ENCODE peak calls at places on chromosome 14, in nine cellular contexts. N is fibroblast of mammary gland, H is WERI-Rb-1, K is heart right ventricle, R is A549, O is psoas muscle, G is brain microvascular endothelial cell, C is lower lobe of right lung, X is left ventricle myocardium inferior. F is an unnamed sample.

GRCh38 chr14:96979611-96980074 is 182.5 kb downstream of the VRK1 start:
- DNase-seq in N (no peak), O (no peak), K (no peak), C (no peak), H (no peak), G (no peak), X (no peak), R (no peak), F (no peak)

GRCh38 chr14:66177935-66178334 is 308.2 kb upstream of the CCDC196 start:
- DNase-seq in H (no peak), K (no peak), R (no peak), X (no peak), O (no peak), G (no peak), C (no peak), N (no peak), F (no peak)

GRCh38 chr14:50531595-50532501 is 521 bp downstream of the MAP4K5 start:
- DNase-seq in H (peak; percentile 54), C (peak; percentile 74), K (peak; percentile 54), O (peak; percentile 49), R (no peak), X (peak; percentile 42), N (peak; percentile 33), G (peak; percentile 12), F (peak; percentile 49)

GRCh38 chr14:24372701-24373416 is 4.9 kb downstream of the NFATC4 start:
- DNase-seq in K (peak; percentile 71), N (peak; percentile 71), G (peak; percentile 36), C (no peak), R (no peak), O (peak; percentile 43), H (no peak), X (peak; percentile 69), F (peak; percentile 49)

GRCh38 chr14:43204816-43205215 is 1302.3 kb downstream of the FSCB start:
- DNase-seq in X (no peak), R (no peak), C (no peak), N (no peak), O (no peak), K (no peak), H (no peak), G (no peak), F (peak; percentile 30)

GRCh38 chr14:22547309-22547947 is 41.6 kb downstream of the DAD1 start:
- DNase-seq in N (no peak), G (no peak), H (no peak), R (no peak), K (no peak), O (no peak), C (no peak), X (peak; percentile 52), F (no peak)

GRCh38 chr14:29716150-29716549 is 211.5 kb downstream of the PRKD1 start:
- DNase-seq in H (no peak), C (no peak), K (no peak), N (peak; percentile 84), X (no peak), G (no peak), R (no peak), O (no peak), F (peak; percentile 40)

GRCh38 chr14:51356381-51356780 is 116.3 kb downstream of the TMX1 start:
- DNase-seq in O (no peak), C (no peak), X (no peak), G (no peak), N (no peak), R (no peak), K (no peak), H (no peak), F (no peak)

GRCh38 chr14:79656086-79656485 is 555.2 kb downstream of the DIO2 start:
- DNase-seq in X (no peak), C (no peak), O (no peak), N (no peak), H (peak; percentile 53), K (no peak), R (no peak), G (no peak), F (no peak)

GRCh38 chr14:29926701-29927595 is 699 bp downstream of the PRKD1 start:
- DNase-seq in H (peak; percentile 50), O (peak; percentile 56), G (peak; percentile 3), N (peak; percentile 38), R (peak; percentile 34), C (peak; percentile 66), K (peak; percentile 67), X (peak; percentile 49), F (peak; percentile 42)

GRCh38 chr14:54438703-54439102 is 2.5 kb downstream of the CNIH1 start:
- DNase-seq in X (no peak), C (no peak), R (no peak), N (no peak), H (no peak), K (no peak), G (no peak), O (no peak), F (no peak)

GRCh38 chr14:89851031-89851430 is 103.5 kb downstream of the EFCAB11 start:
- DNase-seq in X (no peak), K (no peak), H (no peak), C (no peak), N (no peak), R (no peak), G (no peak), O (no peak), F (peak; percentile 46)

GRCh38 chr14:21405097-21405496 is 21.3 kb upstream of the SUPT16H start:
- DNase-seq in C (no peak), H (no peak), R (no peak), K (no peak), O (no peak), N (peak; percentile 47), X (no peak), G (no peak), F (no peak)

GRCh38 chr14:105148604-105149145 is 19.9 kb downstream of the JAG2 start:
- DNase-seq in K (peak; percentile 11), H (no peak), N (no peak), X (peak; percentile 11), R (no peak), C (peak; percentile 41), G (no peak), O (no peak), F (no peak)

GRCh38 chr14:105092912-105093425 is 27.7 kb upstream of the GPR132 start:
- DNase-seq in X (peak; percentile 72), C (peak; percentile 78), O (peak; percentile 68), G (peak; percentile 12), R (peak; percentile 77), N (no peak), K (peak; percentile 79), H (peak; percentile 75), F (peak; percentile 45)

GRCh38 chr14:68849416-68849815 is 56.5 kb upstream of the ZFP36L1 start:
- DNase-seq in N (no peak), G (no peak), R (no peak), O (no peak), K (peak; percentile 27), X (no peak), C (no peak), H (no peak), F (no peak)

GRCh38 chr14:41022932-41023331 is 583.7 kb upstream of the LRFN5 start:
- DNase-seq in K (no peak), X (no peak), G (no peak), H (no peak), N (peak; percentile 1), R (no peak), O (no peak), C (no peak), F (peak; percentile 5)

GRCh38 chr14:72318648-72319047 is 386.4 kb downstream of the RGS6 start:
- DNase-seq in X (no peak), H (no peak), G (no peak), K (no peak), N (no peak), O (no peak), R (no peak), C (no peak), F (no peak)

GRCh38 chr14:104980601-104981531 is 2.7 kb upstream of the AHNAK2 start:
- DNase-seq in C (peak; percentile 37), X (no peak), O (no peak), H (no peak), R (no peak), K (no peak), N (no peak), G (no peak), F (no peak)

GRCh38 chr14:39265741-39266588 is 32.2 kb downstream of the MIA2 start:
- DNase-seq in G (peak; percentile 32), H (no peak), C (no peak), K (no peak), X (peak; percentile 58), N (peak; percentile 60), R (no peak), O (no peak), F (peak; percentile 42)

DNA sequence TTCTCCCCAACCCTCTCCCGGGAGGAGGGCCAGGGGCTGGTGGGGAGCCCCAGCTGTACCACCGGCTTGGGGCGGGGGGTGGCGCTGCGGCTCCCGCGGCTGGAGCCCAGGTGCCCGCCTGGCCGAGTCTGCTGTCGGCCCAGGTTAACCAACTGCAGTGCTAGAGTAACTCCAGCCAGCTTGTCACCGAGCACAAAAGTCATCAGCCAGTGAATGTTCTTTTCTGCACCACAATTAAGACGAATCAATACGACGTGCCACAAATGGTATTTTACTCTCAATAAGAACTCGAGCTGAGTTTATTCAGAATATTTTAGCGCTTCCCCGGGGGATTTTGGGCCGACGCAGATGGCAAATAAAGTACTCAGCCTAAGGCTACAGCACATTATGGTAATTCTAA is 83.3 kb downstream of the BCL11B start:
- DNase-seq in C (no peak), H (no peak), G (no peak), O (no peak), X (no peak), R (no peak), K (no peak), N (no peak), F (no peak)
- TF ChIP-seq CTCF in C (no peak), H (peak; percentile 6), G (no peak), O (peak; percentile 28), X (no peak), R (no peak), K (no peak), N (no peak), F (no peak)

GRCh38 chr14:59918824-59919581 is 941 bp upstream of the LRRC9 start:
- DNase-seq in H (peak; percentile 37), G (peak; percentile 36), O (peak; percentile 14), X (no peak), N (peak; percentile 49), R (peak; percentile 28), K (no peak), C (peak; percentile 49), F (peak; percentile 65)

GRCh38 chr14:59920378-59920683 is 387 bp downstream of the LRRC9 start:
- DNase-seq in G (no peak), O (no peak), X (no peak), R (no peak), H (no peak), K (no peak), C (no peak), N (no peak), F (no peak)

GRCh38 chr14:59919582-59920377 is at the start of gene LRRC9:
- DNase-seq in X (peak; percentile 12), K (no peak), C (peak; percentile 58), O (peak; percentile 9), N (no peak), G (no peak), H (peak; percentile 98), R (no peak), F (peak; percentile 55)
- H3K4me3 ChIP-seq in X (peak within 1 kb of the TSS; percentile 64), K (peak within 1 kb of the TSS; percentile 47), C (peak within 1 kb of the TSS; percentile 47), O (peak within 1 kb of the TSS; percentile 65), N (peak within 1 kb of the TSS; percentile 34), G (peak within 1 kb of the TSS; percentile 49), H (peak within 1 kb of the TSS; percentile 78), R (peak within 1 kb of the TSS; percentile 33), F (peak within 1 kb of the TSS; percentile 56)

GRCh38 chr14:103762547-103762946 is 46.9 kb downstream of the ZFYVE21 start:
- DNase-seq in X (no peak), H (no peak), C (no peak), O (no peak), R (no peak), G (no peak), K (no peak), N (no peak), F (no peak)
- TF ChIP-seq CTCF in X (no peak), H (no peak), C (no peak), O (no peak), R (no peak), G (no peak), K (no peak), N (no peak), F (no peak)

GRCh38 chr14:91375748-91376452 is 41.7 kb downstream of the CCDC88C start:
- DNase-seq in R (no peak), H (no peak), G (no peak), K (no peak), C (no peak), X (no peak), N (no peak), O (no peak), F (no peak)
- H3K4me3 ChIP-seq in R (no peak overlapping the region), H (no peak overlapping the region), G (no peak overlapping the region), K (no peak overlapping the region), C (no peak overlapping the region), X (no peak overlapping the region), N (no peak overlapping the region), O (no peak overlapping the region), F (no peak overlapping the region)

F was measured in choroid plexus epithelial cell.